ENCODE peak calls at places on chromosome 12, in six cellular contexts. P is adrenal gland; A is uterus; H is mammary epithelial cell; O is CD8-positive, alpha-beta T cell; S is endodermal cell. K is an unnamed sample.

GRCh38 chr12:87428701-87429277 is 600.4 kb downstream of the C12orf50 start:
- DNase-seq in H (peak; percentile 85), O (no peak), S (no peak), A (no peak), P (peak; percentile 62), K (no peak)

GRCh38 chr12:29051221-29051620 is 97.9 kb upstream of the FAR2 start:
- DNase-seq in P (no peak), S (no peak), H (no peak), O (no peak), A (no peak), K (no peak)

GRCh38 chr12:5456906-5457305 is 25.0 kb downstream of the NTF3 start:
- DNase-seq in A (no peak), O (no peak), H (no peak), P (no peak), S (no peak), K (no peak)

GRCh38 chr12:8026282-8026637 is 6.3 kb upstream of the FOXJ2 start:
- DNase-seq in O (no peak), S (no peak), H (no peak), A (no peak), P (no peak), K (no peak)

GRCh38 chr12:50924131-50924438 is 28.3 kb upstream of the HIGD1C start:
- DNase-seq in S (no peak), P (no peak), A (no peak), H (no peak), O (no peak), K (no peak)

GRCh38 chr12:62505786-62506185 is 39.2 kb downstream of the MON2 start:
- DNase-seq in O (no peak), H (no peak), P (no peak), S (no peak), A (no peak), K (no peak)

GRCh38 chr12:1593232-1594044 is 943 bp downstream of the FBXL14 start:
- DNase-seq in H (peak; percentile 59), P (peak; percentile 31), O (peak; percentile 55), A (peak; percentile 44), S (peak; percentile 87), K (peak; percentile 78)

GRCh38 chr12:30437044-30437443 is 258.6 kb downstream of the IPO8 start:
- DNase-seq in P (no peak), O (no peak), S (no peak), H (no peak), A (no peak), K (no peak)

GRCh38 chr12:78120866-78121590 is 290.3 kb downstream of the NAV3 start:
- DNase-seq in O (no peak), A (no peak), S (no peak), H (no peak), P (no peak), K (no peak)

GRCh38 chr12:121084229-121084628 is 45.2 kb upstream of the OASL start:
- DNase-seq in S (no peak), O (no peak), P (no peak), H (no peak), A (no peak), K (no peak)

GRCh38 chr12:104372721-104373335 is 69.3 kb downstream of the EID3 start:
- DNase-seq in S (peak; percentile 51), H (no peak), P (no peak), O (no peak), A (no peak), K (no peak)

GRCh38 chr12:112236786-112237185 is 111.4 kb downstream of the TRAFD1 start:
- DNase-seq in S (peak; percentile 14), A (no peak), O (no peak), H (no peak), P (no peak), K (no peak)
- H3K36me3 ChIP-seq in S (peaks cover 70% of the 10 kb centered on the region), A (no peaks in the 10 kb centered on the region), O (peaks cover 46% of the 10 kb centered on the region), H (peaks cover 14% of the 10 kb centered on the region), P (no peaks in the 10 kb centered on the region), K (peaks cover 36% of the 10 kb centered on the region)

DNA sequence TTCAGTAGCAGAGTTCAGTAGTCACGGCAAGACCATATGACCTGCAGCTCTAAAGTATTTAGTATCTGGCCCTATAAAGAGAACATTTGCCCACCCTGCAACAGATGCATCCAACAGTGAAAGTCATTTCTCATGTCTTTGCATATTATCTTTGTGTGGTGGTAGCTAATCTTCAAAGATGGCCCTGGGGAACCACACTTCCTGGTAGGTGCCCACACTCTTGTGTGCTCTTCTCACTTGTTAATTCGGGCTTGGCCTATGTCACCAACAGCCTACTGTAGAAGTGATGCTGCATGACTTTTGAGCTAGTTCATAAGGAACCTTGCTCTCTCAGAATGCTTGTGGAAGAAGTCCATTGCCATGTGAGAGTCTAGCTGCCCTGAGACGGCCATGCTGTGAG is 85.6 kb downstream of the MAP1LC3B2 start:
- DNase-seq in O (no peak), S (no peak), A (no peak), H (no peak), P (no peak), K (no peak)
- H3K9me3 ChIP-seq in O (no peaks in the 10 kb centered on the region), S (peaks cover 6% of the 10 kb centered on the region), A (no peaks in the 10 kb centered on the region), H (no peaks in the 10 kb centered on the region), P (no peaks in the 10 kb centered on the region), K (no peaks in the 10 kb centered on the region)

DNA sequence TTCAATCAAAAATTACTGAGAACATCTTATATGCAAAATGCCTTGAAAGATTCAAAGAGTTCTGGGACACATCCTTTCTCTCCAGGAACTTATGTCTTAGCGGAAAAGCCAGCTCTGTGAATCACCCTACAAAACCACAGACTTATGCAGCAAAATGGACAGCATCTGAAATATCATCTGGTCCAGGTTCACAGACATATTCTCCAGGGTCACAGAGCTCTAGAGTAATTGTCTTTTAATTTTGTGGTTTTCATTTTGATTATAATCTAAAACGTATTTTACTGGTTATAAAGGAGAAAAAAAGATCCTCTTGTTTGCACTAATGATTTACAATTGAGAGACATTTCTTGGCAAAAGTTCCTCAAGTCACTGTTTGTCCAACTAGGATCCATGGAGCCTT is 246.2 kb downstream of the MSRB3 start:
- DNase-seq in A (no peak), O (no peak), S (no peak), P (no peak), H (peak; percentile 59), K (no peak)
- H3K27me3 ChIP-seq in A (no peaks in the 10 kb centered on the region), O (no peaks in the 10 kb centered on the region), S (no peaks in the 10 kb centered on the region), P (no peaks in the 10 kb centered on the region), H (no peaks in the 10 kb centered on the region), K (no peaks in the 10 kb centered on the region)

DNA sequence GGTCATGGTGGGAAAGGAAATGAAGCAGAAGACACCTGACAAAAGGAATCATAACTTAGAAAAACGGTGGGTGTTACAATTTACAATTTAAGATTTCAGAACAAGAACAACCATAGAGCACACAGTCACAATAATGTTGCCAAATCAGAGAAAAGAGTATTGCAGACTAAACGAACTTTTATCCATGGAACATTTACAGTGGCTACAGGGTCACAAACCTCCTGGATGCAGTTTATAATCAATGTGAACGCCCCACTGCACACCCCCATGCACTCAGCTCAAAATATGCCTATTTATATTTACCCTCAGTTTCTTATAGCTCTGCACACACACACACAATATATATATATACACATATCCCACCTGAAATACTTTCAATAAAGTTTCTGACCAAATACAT is 8.0 kb downstream of the KRR1 start:
- DNase-seq in O (no peak), H (no peak), A (no peak), S (no peak), P (no peak), K (no peak)
- H3K36me3 ChIP-seq in O (peaks cover 43% of the 10 kb centered on the region), H (peaks cover 77% of the 10 kb centered on the region), A (no peaks in the 10 kb centered on the region), S (peaks cover 71% of the 10 kb centered on the region), P (no peaks in the 10 kb centered on the region), K (peaks cover 62% of the 10 kb centered on the region)

GRCh38 chr12:127342861-127343260 is 924.1 kb upstream of the TMEM132C start:
- DNase-seq in O (no peak), P (no peak), H (no peak), A (no peak), S (no peak), K (no peak)

GRCh38 chr12:127336416-127336815 is 930.6 kb upstream of the TMEM132C start:
- DNase-seq in A (no peak), O (no peak), P (no peak), S (no peak), H (peak; percentile 73), K (no peak)

GRCh38 chr12:127340381-127340780 is 926.6 kb upstream of the TMEM132C start:
- DNase-seq in S (no peak), O (no peak), P (no peak), H (no peak), A (no peak), K (no peak)

GRCh38 chr12:127334924-127335644 is 931.9 kb upstream of the TMEM132C start:
- DNase-seq in S (no peak), A (no peak), P (no peak), H (no peak), O (no peak), K (no peak)

GRCh38 chr12:127339065-127339464 is 927.9 kb upstream of the TMEM132C start:
- DNase-seq in A (no peak), O (no peak), P (no peak), S (no peak), H (no peak), K (no peak)
- H3K9me3 ChIP-seq in A (no peaks in the 10 kb centered on the region), O (no peaks in the 10 kb centered on the region), P (no peaks in the 10 kb centered on the region), S (no peaks in the 10 kb centered on the region), H (no peaks in the 10 kb centered on the region), K (no peaks in the 10 kb centered on the region)